ENCODE peak calls at places on chromosomes 1 and 21, in seven cellular contexts. H is heart left ventricle, L is suprapubic skin, A is A549, D is K562, I is GM12878, X is prostate gland. K is an unnamed sample.

GRCh38 chr1:227845519-227845918 is 30.0 kb downstream of the PRSS38 start:
- DNase-seq in H (no peak), L (no peak), A (no peak), D (no peak), I (no peak), X (no peak), K (no peak)

GRCh38 chr1:205590777-205591513 is 40.9 kb downstream of the ELK4 start:
- DNase-seq in H (no peak), L (no peak), A (no peak), D (no peak), I (no peak), X (no peak), K (no peak)

GRCh38 chr1:22364764-22365163 is 86.9 kb upstream of the ZBTB40 start:
- DNase-seq in H (no peak), L (no peak), A (no peak), D (peak; percentile 33), I (no peak), X (no peak), K (no peak)

GRCh38 chr1:85569122-85569521 is 11.4 kb upstream of the CCN1 start:
- DNase-seq in H (no peak), L (no peak), A (no peak), D (no peak), I (no peak), X (no peak), K (no peak)

GRCh38 chr1:66351913-66352312 is 182.0 kb upstream of the SGIP1 start:
- DNase-seq in H (no peak), L (no peak), A (no peak), D (no peak), I (no peak), X (no peak), K (no peak)

GRCh38 chr1:158022554-158023278 is 29.3 kb downstream of the KIRREL1 start:
- DNase-seq in H (no peak), L (no peak), A (no peak), D (no peak), I (no peak), X (peak; percentile 16), K (no peak)

GRCh38 chr21:42227909-42228708 is 9.2 kb downstream of the ABCG1 start:
- DNase-seq in H (peak; percentile 95), L (peak; percentile 97), A (peak; percentile 78), D (peak; percentile 77), I (peak; percentile 85), X (peak; percentile 39), K (peak; percentile 98)

GRCh38 chr1:111275079-111275478 is 15.6 kb upstream of the CHIA start:
- DNase-seq in H (peak; percentile 65), L (peak; percentile 86), A (no peak), D (no peak), I (no peak), X (no peak), K (no peak)

GRCh38 chr1:94772230-94772641 is 47.9 kb upstream of the SLC44A3 start:
- DNase-seq in H (no peak), L (no peak), A (no peak), D (no peak), I (no peak), X (no peak), K (no peak)

GRCh38 chr21:44090332-44090731 is 16.9 kb upstream of the PWP2 start:
- DNase-seq in H (no peak), L (no peak), A (no peak), D (no peak), I (no peak), X (peak; percentile 2), K (no peak)

GRCh38 chr21:41933259-41934079 is 20.3 kb downstream of the C2CD2 start:
- DNase-seq in H (no peak), L (no peak), A (no peak), D (no peak), I (no peak), X (peak; percentile 55), K (peak; percentile 68)

GRCh38 chr1:4659247-4659646 is 4.8 kb downstream of the AJAP1 start:
- DNase-seq in H (no peak), L (no peak), A (no peak), D (no peak), I (no peak), X (no peak), K (no peak)

GRCh38 chr1:239386453-239387303 is at the start of gene CHRM3:
- DNase-seq in H (peak; percentile 60), L (no peak), A (peak; percentile 55), D (no peak), I (no peak), X (peak; percentile 66), K (peak; percentile 19)

GRCh38 chr1:226064168-226064815 is 1.8 kb downstream of the H3-3A start:
- DNase-seq in H (no peak), L (no peak), A (no peak), D (no peak), I (no peak), X (no peak), K (peak; percentile 68)

GRCh38 chr1:227549892-227550291 is 13.5 kb upstream of the ZNF678 start:
- DNase-seq in H (no peak), L (no peak), A (no peak), D (no peak), I (no peak), X (peak; percentile 44), K (no peak)

GRCh38 chr21:32403201-32403701 is 9.3 kb upstream of the EVA1C start:
- DNase-seq in H (no peak), L (no peak), A (peak; percentile 45), D (peak; percentile 70), I (peak; percentile 3), X (peak; percentile 65), K (peak; percentile 65)

GRCh38 chr1:225454733-225455132 is 26.9 kb upstream of the LBR start:
- DNase-seq in H (no peak), L (no peak), A (peak; percentile 89), D (peak; percentile 53), I (no peak), X (no peak), K (peak; percentile 80)

GRCh38 chr1:244599937-244600350 is 53.0 kb upstream of the DESI2 start:
- DNase-seq in H (no peak), L (no peak), A (peak; percentile 72), D (peak; percentile 22), I (peak; percentile 40), X (no peak), K (peak; percentile 76)

GRCh38 chr1:37479255-37480124 is 5.1 kb downstream of the ZC3H12A start:
- DNase-seq in H (peak; percentile 87), L (peak; percentile 93), A (peak; percentile 81), D (peak; percentile 92), I (peak; percentile 65), X (peak; percentile 94), K (peak; percentile 94)
- TF ChIP-seq POLR2A in H (peak; percentile 16), L (no peak), A (no peak), D (peak; percentile 65), I (peak; percentile 85), X (peak; percentile 69), K (peak; percentile 33)

DNA sequence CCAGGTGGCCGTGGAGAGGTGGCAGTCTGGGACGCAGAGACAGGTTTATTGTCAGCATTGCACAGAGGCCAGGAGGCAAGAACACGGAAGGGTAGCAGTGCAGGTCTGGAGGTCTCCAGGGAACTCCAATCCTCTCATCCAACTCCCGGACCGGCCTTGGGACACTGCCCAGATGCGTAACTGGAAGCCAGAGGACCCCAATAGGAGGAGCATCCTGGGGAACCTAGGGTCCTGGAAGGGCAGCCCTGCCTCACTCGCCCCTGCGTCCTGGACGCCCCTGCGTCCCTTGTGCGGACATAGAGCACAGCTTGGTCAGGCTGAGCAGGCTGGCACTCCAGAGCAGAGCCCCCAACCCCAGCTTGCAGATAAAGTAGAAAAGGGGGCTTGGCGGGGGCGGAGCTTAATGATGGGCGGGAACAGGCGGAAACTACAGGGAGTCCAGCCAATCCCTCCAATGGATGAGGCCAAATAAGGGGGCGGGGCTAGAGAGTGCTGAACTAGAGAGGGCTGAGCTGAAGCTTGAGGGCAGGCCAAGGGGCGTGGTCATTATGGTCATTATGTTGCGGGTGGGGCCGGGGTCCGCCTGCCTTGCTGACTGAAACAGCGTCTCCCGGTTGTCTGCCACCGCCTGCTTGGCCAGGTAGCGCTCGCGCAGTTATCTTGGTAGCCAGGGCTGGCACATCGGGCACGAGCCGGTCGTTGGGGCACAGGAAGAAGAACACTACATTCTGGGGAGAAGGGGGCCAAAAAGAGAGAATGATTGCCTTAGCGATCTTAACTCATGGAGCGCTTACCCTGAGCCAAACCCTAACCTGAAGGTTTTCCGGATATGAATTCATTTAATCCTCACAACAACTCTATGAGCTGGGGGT is 3.7 kb upstream of the ARHGEF19 start:
- DNase-seq in H (peak; percentile 86), L (peak; percentile 93), A (peak; percentile 24), D (peak; percentile 95), I (peak; percentile 26), X (peak; percentile 71), K (peak; percentile 96)
- H3K4me3 ChIP-seq in H (peak overlapping the region; percentile 77), L (peak overlapping the region; percentile 54), A (no peak overlapping the region), D (peak overlapping the region; percentile 41), I (peak overlapping the region; percentile 61), X (peak overlapping the region; percentile 32), K (peak overlapping the region; percentile 50)

DNA sequence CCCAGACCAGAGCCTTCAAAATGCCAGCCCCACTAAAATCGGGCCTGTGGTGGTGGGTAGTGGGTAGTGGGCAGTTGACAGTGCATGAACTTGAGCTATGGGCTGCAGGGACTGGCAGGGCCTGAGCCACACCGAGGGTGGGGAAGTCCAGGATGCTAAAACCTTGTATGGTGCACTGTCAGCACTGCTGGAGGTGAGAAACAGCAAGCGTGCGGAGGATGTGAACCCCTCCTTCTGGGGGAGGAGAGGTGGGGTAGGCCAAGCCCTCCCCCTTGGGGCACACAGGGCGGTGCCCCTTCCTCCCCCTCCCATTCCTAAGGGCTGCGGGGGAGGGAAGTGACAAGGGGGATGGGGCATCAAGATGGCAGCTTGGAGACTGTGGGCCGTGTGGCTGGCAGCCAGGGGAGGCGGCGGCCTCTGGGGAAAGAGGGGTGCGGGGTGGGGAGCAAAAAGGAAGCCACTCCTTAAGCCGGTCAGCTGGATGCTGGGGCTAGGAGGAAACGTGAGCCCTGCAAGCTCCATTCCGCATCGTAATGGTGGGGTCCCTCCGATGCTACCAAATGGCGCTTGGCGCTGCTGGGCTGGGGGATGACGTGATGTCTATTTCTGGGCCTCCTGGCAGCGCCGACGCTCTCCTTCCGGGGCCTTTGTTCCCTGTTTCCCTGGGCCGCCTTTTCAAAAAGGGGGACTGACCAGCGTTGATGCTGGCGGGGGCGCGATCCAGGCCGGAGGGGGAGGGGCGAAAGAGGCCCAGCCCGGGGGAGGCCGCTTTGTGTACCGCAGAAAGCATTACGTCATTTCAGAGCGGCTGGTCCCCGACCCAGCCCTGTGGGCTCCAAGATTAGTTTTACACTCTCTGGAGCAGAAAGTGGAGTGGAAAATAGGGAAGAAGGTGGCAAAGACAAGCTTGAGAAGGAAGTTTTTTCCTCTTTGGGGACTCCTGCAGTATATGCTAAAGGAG is 794 bp downstream of the SYT11 start:
- DNase-seq in H (peak; percentile 92), L (no peak), A (no peak), D (peak; percentile 81), I (no peak), X (no peak), K (peak; percentile 61)
- TF ChIP-seq POLR2A in H (no peak), L (no peak), A (no peak), D (no peak), I (peak; percentile 75), X (no peak), K (no peak)

DNA sequence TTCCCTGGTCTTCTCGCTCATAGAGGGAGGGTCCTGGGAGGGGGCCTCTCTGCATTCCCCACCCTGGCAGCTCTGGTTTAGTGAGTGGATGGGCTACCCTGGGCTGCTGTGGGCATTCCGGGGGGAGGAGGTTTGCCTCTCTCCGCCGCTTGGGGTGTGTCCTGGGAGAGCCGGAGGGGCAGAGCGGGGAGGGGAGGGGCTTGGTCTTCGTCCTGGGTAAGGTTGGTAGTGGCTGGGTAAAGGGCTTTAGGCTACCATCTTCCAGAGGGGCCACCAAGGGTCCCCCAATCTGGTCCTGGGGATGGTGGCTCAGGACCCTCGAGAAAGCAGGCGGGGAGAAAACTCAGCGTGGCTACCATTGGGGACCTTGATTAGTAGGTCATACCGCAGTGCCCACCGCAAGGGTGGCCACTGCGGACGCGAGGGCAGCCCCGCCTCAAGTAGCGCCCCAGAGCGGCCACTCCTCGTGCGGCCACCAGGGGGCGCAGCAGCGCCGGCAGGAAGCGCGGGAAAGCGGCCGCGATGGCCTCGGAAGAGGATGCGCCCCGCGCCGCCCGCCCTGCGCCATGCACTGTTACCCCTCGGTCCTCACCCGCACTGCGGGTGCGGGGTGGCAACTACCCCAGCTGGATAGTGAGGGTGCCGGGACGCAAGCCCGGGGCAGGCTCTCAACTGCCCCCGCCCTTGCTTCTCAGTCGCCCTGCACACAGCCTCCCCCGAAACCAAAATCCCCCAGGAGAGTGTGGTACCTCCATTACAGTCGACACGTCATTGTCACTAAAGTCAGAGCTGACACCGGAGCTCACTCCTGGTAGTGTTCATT is 44.1 kb upstream of the SLC25A33 start:
- DNase-seq in H (peak; percentile 77), L (no peak), A (peak; percentile 32), D (peak; percentile 90), I (no peak), X (no peak), K (peak; percentile 57)
- H3K4me3 ChIP-seq in H (peak overlapping the region; percentile 44), L (peak overlapping the region; percentile 26), A (peak overlapping the region; percentile 34), D (peak overlapping the region; percentile 24), I (peak overlapping the region; percentile 5), X (no peak overlapping the region), K (no peak overlapping the region)